ENCODE peak calls at places on chromosomes 3 and 15, in four cellular contexts. T is stimulated activated CD4-positive, alpha-beta T cell treated with anti-CD3 and anti-CD28 coated beads, Interleukin-12 subunit alpha, Interleukin-12 subunit beta, amount 100 ng/mL, for 4 hours; W is A549; O is H7. U is an unnamed sample.

GRCh38 chr3:131239250-131239649 is 142.3 kb upstream of the NUDT16 start:
- DNase-seq in O (no peak), T (no peak), W (no peak), U (no peak)

GRCh38 chr3:24128195-24129005 is 183.3 kb downstream of the NR1D2 start:
- DNase-seq in W (peak; percentile 16), O (no peak), T (no peak), U (no peak)

GRCh38 chr15:92578096-92578835 is 77.3 kb downstream of the FAM174B start:
- DNase-seq in O (no peak), W (no peak), T (no peak), U (no peak)

GRCh38 chr15:64870350-64870749 is 28.6 kb downstream of the PLEKHO2 start:
- DNase-seq in W (no peak), T (no peak), O (no peak), U (no peak)

GRCh38 chr3:63739474-63739873 is 79.6 kb upstream of the C3orf49 start:
- DNase-seq in O (no peak), W (no peak), T (no peak), U (no peak)

GRCh38 chr15:31402511-31403056 is 75.9 kb downstream of the KLF13 start:
- DNase-seq in O (peak; percentile 56), T (no peak), W (no peak), U (no peak)

GRCh38 chr15:50234764-50235163 is 30.8 kb downstream of the HDC start:
- DNase-seq in O (no peak), W (no peak), T (no peak), U (no peak)

GRCh38 chr3:28586325-28586724 is 237.7 kb upstream of the AZI2 start:
- DNase-seq in T (no peak), W (no peak), O (no peak), U (no peak)

GRCh38 chr3:182925944-182926337 is 54.4 kb downstream of the DCUN1D1 start:
- DNase-seq in O (no peak), W (no peak), T (no peak), U (no peak)

GRCh38 chr3:149596136-149596770 is 61.6 kb downstream of the WWTR1 start:
- DNase-seq in W (no peak), T (no peak), O (no peak), U (no peak)

GRCh38 chr15:69018951-69019350 is 4.5 kb downstream of the NOX5 start:
- DNase-seq in O (no peak), W (no peak), T (no peak), U (no peak)

GRCh38 chr3:161560006-161560637 is 63.5 kb downstream of the OTOL1 start:
- DNase-seq in O (peak; percentile 14), T (no peak), W (peak; percentile 59), U (peak; percentile 28)

GRCh38 chr15:44426975-44427755 is at the start of gene CTDSPL2:
- DNase-seq in O (peak; percentile 91), W (peak; percentile 98), T (peak; percentile 89), U (peak; percentile 96)

GRCh38 chr3:65968996-65969395 is 69.7 kb downstream of the MAGI1 start:
- DNase-seq in T (no peak), O (no peak), W (no peak), U (no peak)

GRCh38 chr3:177905173-177905894 is 630.9 kb upstream of the KCNMB2 start:
- DNase-seq in T (no peak), O (no peak), W (no peak), U (no peak)

GRCh38 chr15:37773111-37773860 is 161.2 kb upstream of the TMCO5A start:
- DNase-seq in T (no peak), W (no peak), O (no peak), U (no peak)

GRCh38 chr15:40454904-40455391 is 14.2 kb downstream of the BAHD1 start:
- DNase-seq in W (no peak), O (no peak), T (no peak), U (no peak)

GRCh38 chr3:149339931-149340309 is 6.5 kb upstream of the TM4SF18 start:
- DNase-seq in T (no peak), O (peak; percentile 14), W (peak; percentile 98), U (peak; percentile 77)

GRCh38 chr3:39548282-39548681 is 80.8 kb downstream of the MOBP start:
- DNase-seq in O (no peak), T (no peak), W (no peak), U (no peak)

GRCh38 chr15:39194431-39194830 is 386.4 kb upstream of the THBS1 start:
- DNase-seq in W (no peak), T (no peak), O (no peak), U (no peak)

GRCh38 chr15:98442379-98442833 is 205.9 kb upstream of the IGF1R start:
- DNase-seq in W (peak; percentile 86), T (peak; percentile 39), O (peak; percentile 85), U (peak; percentile 51)

GRCh38 chr15:55742498-55742926 is 440 bp downstream of the PRTG start:
- DNase-seq in W (peak; percentile 53), O (no peak), T (no peak), U (no peak)

GRCh38 chr3:156997351-156997750 is 162.6 kb downstream of the CCNL1 start:
- DNase-seq in T (no peak), W (no peak), O (no peak), U (no peak)

GRCh38 chr15:40248006-40248783 is 9.3 kb downstream of the PAK6 start:
- DNase-seq in O (peak; percentile 52), T (no peak), W (no peak), U (no peak)

GRCh38 chr3:197381371-197381770 is 83.0 kb upstream of the DLG1 start:
- DNase-seq in W (no peak), T (no peak), O (peak; percentile 1), U (no peak)

GRCh38 chr15:43911235-43911661 is 84.4 kb downstream of the WDR76 start:
- DNase-seq in T (no peak), W (peak; percentile 55), O (no peak), U (no peak)

GRCh38 chr3:144129536-144130214 is 158.1 kb downstream of the DIPK2A start:
- DNase-seq in O (no peak), T (no peak), W (no peak), U (no peak)

GRCh38 chr3:9715764-9716437 is 12.3 kb downstream of the CPNE9 start:
- DNase-seq in T (no peak), O (no peak), W (peak; percentile 78), U (peak; percentile 75)

GRCh38 chr15:64209680-64210334 is 47.0 kb upstream of the PPIB start:
- DNase-seq in T (no peak), O (no peak), W (peak; percentile 64), U (peak; percentile 32)

GRCh38 chr3:45612918-45613602 is 18.5 kb downstream of the LIMD1 start:
- DNase-seq in O (no peak), W (no peak), T (no peak), U (no peak)

GRCh38 chr3:71450162-71450561 is 133.4 kb downstream of the FOXP1 start:
- DNase-seq in T (no peak), W (no peak), O (no peak), U (peak; percentile 16)

GRCh38 chr15:83106994-83107840 is at the start of gene TM6SF1:
- DNase-seq in W (no peak), T (no peak), O (peak; percentile 78), U (no peak)

GRCh38 chr15:89391685-89392257 is 57.1 kb upstream of the POLG start:
- DNase-seq in W (no peak), O (no peak), T (no peak), U (no peak)

GRCh38 chr3:23580337-23580736 is 225.4 kb upstream of the UBE2E1 start:
- DNase-seq in O (no peak), T (no peak), W (peak; percentile 83), U (no peak)

GRCh38 chr3:74054566-74054965 is 429.8 kb upstream of the PDZRN3 start:
- DNase-seq in W (no peak), T (no peak), O (peak; percentile 18), U (no peak)

GRCh38 chr3:153073636-153074035 is 88.4 kb upstream of the RAP2B start:
- DNase-seq in O (no peak), T (no peak), W (no peak), U (no peak)

GRCh38 chr3:39383913-39384664 is 919 bp downstream of the SLC25A38 start:
- DNase-seq in W (peak; percentile 93), O (peak; percentile 99), T (peak; percentile 95), U (peak; percentile 89)

GRCh38 chr3:153001428-153001827 is 160.6 kb upstream of the RAP2B start:
- DNase-seq in T (no peak), O (no peak), W (no peak), U (no peak)

GRCh38 chr15:71120428-71120944 is 5.2 kb downstream of the THSD4 start:
- DNase-seq in T (no peak), W (no peak), O (peak; percentile 70), U (no peak)